ENCODE peak calls at places on chromosomes 12 and 14, in ten cellular contexts. R is epithelial cell of esophagus, Q is DND-41, G is psoas muscle, S is MCF 10A, J is foreskin fibroblast, O is right atrium auricular region, Y is fibroblast of lung, A is heart left ventricle, I is astrocyte of the spinal cord. W is an unnamed sample.

GRCh38 chr12:2555487-2556082 is 239.2 kb upstream of the FKBP4 start:
- DNase-seq in G (no peak), S (no peak), Q (no peak), I (no peak), A (no peak), O (no peak), R (no peak), J (no peak), Y (no peak), W (no peak)

GRCh38 chr12:26697217-26697616 is 135.8 kb downstream of the ITPR2 start:
- DNase-seq in S (peak), Q (no peak), A (no peak), I (peak), G (no peak), J (no peak), O (no peak), Y (peak), R (peak), W (no peak)

GRCh38 chr14:51682411-51682810 is 30.7 kb downstream of the FRMD6 start:
- DNase-seq in S (no peak), Q (no peak), A (no peak), O (no peak), J (peak), R (no peak), I (no peak), G (no peak), Y (peak), W (no peak)

GRCh38 chr14:32509632-32510187 is 180.6 kb downstream of the AKAP6 start:
- DNase-seq in G (peak), Y (peak), Q (no peak), S (peak), A (peak), R (peak), J (peak), I (peak), O (peak), W (no peak)

GRCh38 chr14:100567009-100567876 is 20.0 kb downstream of the BEGAIN start:
- DNase-seq in O (no peak), R (no peak), Y (no peak), A (no peak), S (no peak), J (no peak), I (no peak), Q (peak), G (no peak), W (no peak)

GRCh38 chr14:77549451-77549850 is 50.8 kb upstream of the ISM2 start:
- DNase-seq in Q (no peak), A (no peak), I (no peak), Y (no peak), G (no peak), S (no peak), J (no peak), O (no peak), R (no peak), W (no peak)

GRCh38 chr14:99258341-99258781 is 13.6 kb downstream of the BCL11B start:
- DNase-seq in Y (no peak), A (no peak), O (no peak), I (no peak), G (no peak), Q (no peak), J (no peak), S (no peak), R (no peak), W (no peak)

GRCh38 chr12:6062427-6063378 is 61.8 kb downstream of the VWF start:
- DNase-seq in A (no peak), O (no peak), S (peak), I (peak), Q (peak), G (no peak), J (peak), R (peak), Y (peak), W (peak)

GRCh38 chr12:112261559-112261958 is 120.7 kb downstream of the HECTD4 start:
- DNase-seq in S (peak), G (no peak), O (no peak), R (peak), Y (no peak), I (no peak), J (no peak), A (no peak), Q (no peak), W (no peak)
- TF ChIP-seq CTCF in S (no peak), G (no peak), O (no peak), R (peak), Y (peak), I (peak), J (no peak), A (no peak), Q (peak), W (peak)

GRCh38 chr12:108559748-108560147 is 1.2 kb downstream of the SART3 start:
- DNase-seq in Y (no peak), Q (no peak), I (no peak), A (no peak), R (no peak), S (no peak), O (no peak), G (no peak), J (no peak), W (no peak)
- TF ChIP-seq CTCF in Y (no peak), Q (peak), I (no peak), A (no peak), R (no peak), S (no peak), O (no peak), G (no peak), J (no peak), W (no peak)

GRCh38 chr14:81166126-81166525 is 54.6 kb downstream of the GTF2A1 start:
- DNase-seq in G (no peak), I (no peak), J (no peak), A (no peak), R (no peak), S (no peak), Y (no peak), Q (no peak), O (no peak), W (no peak)

GRCh38 chr14:81162941-81163340 is 57.8 kb downstream of the GTF2A1 start:
- DNase-seq in A (no peak), J (peak), O (no peak), G (no peak), R (peak), S (peak), Y (no peak), Q (no peak), I (no peak), W (no peak)

GRCh38 chr14:81161749-81162148 is 59.0 kb downstream of the GTF2A1 start:
- DNase-seq in O (no peak), J (no peak), R (no peak), Y (no peak), S (no peak), A (no peak), I (no peak), Q (no peak), G (no peak), W (no peak)

GRCh38 chr14:81165188-81165587 is 55.6 kb downstream of the GTF2A1 start:
- DNase-seq in I (no peak), Y (no peak), S (no peak), R (no peak), O (no peak), A (no peak), G (no peak), Q (peak), J (no peak), W (no peak)

GRCh38 chr14:81164167-81164774 is 56.5 kb downstream of the GTF2A1 start:
- DNase-seq in R (peak), A (peak), S (peak), I (peak), Y (peak), Q (peak), G (peak), J (peak), O (peak), W (peak)
- TF ChIP-seq CTCF in R (peak), A (peak), S (peak), I (peak), Y (peak), Q (peak), G (peak), J (peak), O (peak), W (peak)

DNA sequence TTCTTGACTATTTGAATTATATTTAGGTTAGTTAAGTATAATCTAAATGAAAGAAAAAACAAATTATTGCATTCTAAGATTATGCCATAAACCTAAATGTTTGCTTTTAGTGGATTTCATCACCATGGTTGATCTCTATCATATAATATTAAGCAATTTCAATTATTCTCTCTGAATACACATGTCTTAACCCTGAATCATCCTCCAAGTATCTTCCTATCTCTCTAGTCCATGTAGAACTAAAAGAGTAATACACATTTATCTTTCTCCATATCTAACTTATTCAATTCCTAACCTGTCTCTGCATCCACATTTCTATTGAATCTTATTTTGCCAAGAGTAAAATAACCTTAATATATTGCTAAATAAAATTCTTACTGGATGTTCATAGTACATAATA is 59.6 kb downstream of the PPFIA2 start:
- DNase-seq in Y (no peak), A (no peak), J (no peak), Q (no peak), O (no peak), I (no peak), S (peak), R (peak), G (no peak), W (no peak)
- TF ChIP-seq CTCF in Y (no peak), A (no peak), J (no peak), Q (no peak), O (no peak), I (no peak), S (no peak), R (no peak), G (no peak), W (no peak)

DNA sequence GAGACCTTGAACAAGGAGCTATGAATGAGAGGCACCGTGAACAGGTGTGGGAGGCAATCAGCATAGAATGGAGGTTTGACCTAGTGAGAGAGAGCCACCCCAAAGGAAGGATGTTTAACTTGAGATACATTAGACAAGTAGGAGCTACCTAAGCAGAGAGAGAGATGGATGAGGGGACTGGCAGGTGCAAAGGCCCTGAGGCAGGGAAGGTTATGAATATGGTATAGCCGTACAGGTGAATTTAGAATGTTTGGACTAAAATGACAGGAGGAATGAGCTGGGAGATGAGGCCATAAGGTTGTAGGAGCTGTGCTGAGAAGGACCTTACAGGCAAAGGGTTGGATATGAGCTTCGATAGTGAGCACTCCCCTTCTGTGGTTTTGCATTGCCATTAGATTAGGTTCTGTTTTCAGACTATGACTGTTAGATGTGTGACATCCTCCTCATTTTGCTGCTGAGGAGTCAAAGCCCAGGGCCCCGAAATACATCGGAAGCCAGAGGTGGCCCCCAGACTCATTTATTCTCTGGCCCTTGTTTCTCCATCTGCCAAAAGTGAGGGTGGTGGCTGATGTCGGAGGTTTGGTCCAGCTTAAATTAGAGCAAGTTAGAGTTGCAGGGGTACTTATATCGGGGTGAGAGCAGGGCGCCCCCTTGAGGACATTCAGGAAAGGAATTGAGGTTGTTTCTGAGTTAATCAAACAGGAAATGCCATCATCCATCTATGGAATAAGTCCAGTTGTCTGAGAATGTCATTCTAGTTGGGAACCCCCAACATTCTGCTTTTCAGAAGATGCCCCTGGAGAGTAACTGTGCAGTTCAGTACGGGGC is 29.4 kb downstream of the SLC24A4 start:
- DNase-seq in Y (peak), G (no peak), O (no peak), A (no peak), I (no peak), J (no peak), S (peak), Q (peak), R (peak), W (no peak)
- TF ChIP-seq CTCF in Y (peak), G (no peak), O (no peak), A (no peak), I (peak), J (peak), S (peak), Q (peak), R (no peak), W (peak)

GRCh38 chr14:103002578-103003350 is 54.6 kb downstream of the CDC42BPB start:
- DNase-seq in I (no peak), Y (no peak), Q (no peak), R (no peak), G (no peak), A (no peak), J (no peak), S (no peak), O (no peak), W (no peak)
- TF ChIP-seq CTCF in I (peak), Y (peak), Q (peak), R (no peak), G (no peak), A (no peak), J (no peak), S (no peak), O (no peak), W (no peak)

GRCh38 chr12:56117778-56118687 is at the start of gene ZC3H10:
- DNase-seq in Q (peak), R (peak), G (peak), Y (peak), J (peak), S (peak), A (peak), I (peak), O (peak), W (peak)
- TF ChIP-seq CTCF in Q (peak), R (peak), G (peak), Y (peak), J (peak), S (peak), A (no peak), I (peak), O (peak), W (peak)

GRCh38 chr12:80710727-80711066 is 3.3 kb downstream of the MYF6 start:
- DNase-seq in R (no peak), J (no peak), G (no peak), A (no peak), O (no peak), I (no peak), Q (no peak), Y (no peak), S (no peak), W (no peak)
- TF ChIP-seq CTCF in R (no peak), J (no peak), G (no peak), A (no peak), O (no peak), I (no peak), Q (no peak), Y (no peak), S (no peak), W (no peak)

DNA sequence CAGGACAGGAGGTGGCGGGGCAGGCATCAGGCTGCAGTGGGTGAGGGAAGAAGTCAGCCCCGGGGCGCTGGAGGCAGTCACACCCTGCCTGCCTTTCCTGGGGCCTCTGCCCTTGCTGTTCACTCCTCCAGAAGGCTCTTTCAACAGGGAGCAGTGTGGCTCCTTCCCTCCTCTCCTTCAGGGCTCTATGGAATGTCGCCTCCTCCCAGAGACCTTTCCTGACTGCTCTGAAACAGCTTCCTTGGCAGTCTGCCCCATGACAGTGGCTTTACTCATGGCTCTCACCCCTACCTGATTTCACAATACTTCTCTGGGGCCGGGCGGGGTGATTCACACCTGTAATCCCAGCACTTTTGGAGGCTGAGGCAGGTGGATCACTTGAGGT is 7.1 kb downstream of the RHOF start:
- DNase-seq in R (peak), Q (no peak), Y (peak), A (no peak), O (no peak), J (peak), S (peak), I (peak), G (peak), W (no peak)
- TF ChIP-seq CTCF in R (no peak), Q (no peak), Y (no peak), A (no peak), O (no peak), J (no peak), S (no peak), I (no peak), G (no peak), W (no peak)

W was measured in neural crest cell.